ENCODE peak calls at places on chromosomes 3 and 15, in eight cellular contexts. One of them, this sample, is unnamed. For H3K4me1, the result is how much of the 10 kb centered on the place peaks cover.

GRCh38 chr3:138082085-138082991 is 33.1 kb downstream of the DZIP1L start:
- DNase-seq in Karpas-422: no peak
- DNase-seq in ascending aorta: no peak
- DNase-seq in aorta: no peak
- DNase-seq in GM23248: peak
- DNase-seq in adrenal gland: no peak
- DNase-seq in right cardiac atrium: no peak
- DNase-seq in hepatocyte: peak
- DNase-seq in this sample: peak

GRCh38 chr3:155745795-155746550 is 1.1 kb upstream of the PLCH1 start:
- DNase-seq in GM23248: peak
- DNase-seq in adrenal gland: peak
- DNase-seq in hepatocyte: peak
- DNase-seq in aorta: peak
- DNase-seq in ascending aorta: peak
- DNase-seq in Karpas-422: no peak
- DNase-seq in right cardiac atrium: no peak
- DNase-seq in this sample: no peak

GRCh38 chr3:109685084-109686079 is 348.0 kb upstream of the DPPA4 start:
- DNase-seq in ascending aorta: peak
- DNase-seq in adrenal gland: peak
- DNase-seq in hepatocyte: peak
- DNase-seq in Karpas-422: no peak
- DNase-seq in GM23248: peak
- DNase-seq in right cardiac atrium: peak
- DNase-seq in aorta: peak
- DNase-seq in this sample: peak

GRCh38 chr15:40291088-40291574 is 8.3 kb upstream of the ANKRD63 start:
- DNase-seq in Karpas-422: no peak
- DNase-seq in hepatocyte: peak
- DNase-seq in adrenal gland: peak
- DNase-seq in aorta: no peak
- DNase-seq in right cardiac atrium: peak
- DNase-seq in GM23248: peak
- DNase-seq in ascending aorta: no peak
- DNase-seq in this sample: no peak

GRCh38 chr3:194637066-194637465 is 3.8 kb upstream of the TMEM44 start:
- DNase-seq in Karpas-422: no peak
- DNase-seq in aorta: no peak
- DNase-seq in GM23248: peak
- DNase-seq in adrenal gland: no peak
- DNase-seq in right cardiac atrium: no peak
- DNase-seq in hepatocyte: no peak
- DNase-seq in ascending aorta: no peak
- DNase-seq in this sample: no peak

GRCh38 chr15:65996901-65997300 is 127.6 kb downstream of the RAB11A start:
- DNase-seq in adrenal gland: no peak
- DNase-seq in aorta: no peak
- DNase-seq in ascending aorta: no peak
- DNase-seq in Karpas-422: no peak
- DNase-seq in GM23248: no peak
- DNase-seq in right cardiac atrium: no peak
- DNase-seq in hepatocyte: no peak
- DNase-seq in this sample: no peak

GRCh38 chr15:38247336-38247735 is 5.3 kb upstream of the SPRED1 start:
- DNase-seq in GM23248: no peak
- DNase-seq in aorta: no peak
- DNase-seq in ascending aorta: no peak
- DNase-seq in hepatocyte: no peak
- DNase-seq in Karpas-422: no peak
- DNase-seq in adrenal gland: no peak
- DNase-seq in right cardiac atrium: no peak
- DNase-seq in this sample: no peak

GRCh38 chr15:68292157-68292781 is 14.7 kb downstream of the FEM1B start:
- DNase-seq in hepatocyte: no peak
- DNase-seq in adrenal gland: no peak
- DNase-seq in ascending aorta: no peak
- DNase-seq in aorta: no peak
- DNase-seq in right cardiac atrium: no peak
- DNase-seq in Karpas-422: no peak
- DNase-seq in GM23248: no peak
- DNase-seq in this sample: no peak

GRCh38 chr15:79582650-79583049 is 150.5 kb downstream of the MINAR1 start:
- DNase-seq in adrenal gland: no peak
- DNase-seq in aorta: no peak
- DNase-seq in hepatocyte: no peak
- DNase-seq in Karpas-422: no peak
- DNase-seq in ascending aorta: no peak
- DNase-seq in right cardiac atrium: no peak
- DNase-seq in GM23248: no peak
- DNase-seq in this sample: no peak

GRCh38 chr3:105809204-105809893 is 59.5 kb downstream of the CBLB start:
- DNase-seq in hepatocyte: no peak
- DNase-seq in ascending aorta: no peak
- DNase-seq in GM23248: no peak
- DNase-seq in aorta: no peak
- DNase-seq in right cardiac atrium: no peak
- DNase-seq in adrenal gland: no peak
- DNase-seq in Karpas-422: no peak
- DNase-seq in this sample: no peak

GRCh38 chr3:105686324-105686897 is 182.4 kb downstream of the CBLB start:
- DNase-seq in Karpas-422: peak
- DNase-seq in adrenal gland: no peak
- DNase-seq in aorta: no peak
- DNase-seq in GM23248: peak
- DNase-seq in hepatocyte: peak
- DNase-seq in ascending aorta: no peak
- DNase-seq in right cardiac atrium: no peak
- DNase-seq in this sample: peak

GRCh38 chr3:112376996-112377395 is 44.0 kb downstream of the CD200 start:
- DNase-seq in GM23248: peak
- DNase-seq in hepatocyte: peak
- DNase-seq in Karpas-422: no peak
- DNase-seq in aorta: no peak
- DNase-seq in adrenal gland: peak
- DNase-seq in right cardiac atrium: no peak
- DNase-seq in ascending aorta: no peak
- DNase-seq in this sample: no peak

GRCh38 chr3:28224430-28224829 is 17.0 kb upstream of the CMC1 start:
- DNase-seq in adrenal gland: no peak
- DNase-seq in aorta: no peak
- DNase-seq in ascending aorta: no peak
- DNase-seq in hepatocyte: no peak
- DNase-seq in right cardiac atrium: no peak
- DNase-seq in GM23248: no peak
- DNase-seq in Karpas-422: no peak
- DNase-seq in this sample: no peak

GRCh38 chr15:27655063-27655462 is 444.1 kb downstream of the OCA2 start:
- DNase-seq in adrenal gland: no peak
- DNase-seq in ascending aorta: no peak
- DNase-seq in right cardiac atrium: no peak
- DNase-seq in aorta: no peak
- DNase-seq in hepatocyte: no peak
- DNase-seq in GM23248: no peak
- DNase-seq in Karpas-422: no peak
- DNase-seq in this sample: no peak

GRCh38 chr3:42068303-42069088 is 22.7 kb upstream of the TRAK1 start:
- DNase-seq in Karpas-422: no peak
- DNase-seq in hepatocyte: no peak
- DNase-seq in adrenal gland: no peak
- DNase-seq in aorta: no peak
- DNase-seq in GM23248: peak
- DNase-seq in ascending aorta: no peak
- DNase-seq in right cardiac atrium: no peak
- DNase-seq in this sample: no peak
- H3K4me1 ChIP-seq in Karpas-422: half or more
- H3K4me1 ChIP-seq in hepatocyte: under half
- H3K4me1 ChIP-seq in adrenal gland: half or more
- H3K4me1 ChIP-seq in aorta: under half
- H3K4me1 ChIP-seq in GM23248: half or more
- H3K4me1 ChIP-seq in ascending aorta: half or more
- H3K4me1 ChIP-seq in right cardiac atrium: under half
- H3K4me1 ChIP-seq in this sample: under half

GRCh38 chr3:190615607-190616006 is 101.7 kb downstream of the IL1RAP start:
- DNase-seq in aorta: no peak
- DNase-seq in Karpas-422: no peak
- DNase-seq in adrenal gland: no peak
- DNase-seq in ascending aorta: no peak
- DNase-seq in hepatocyte: no peak
- DNase-seq in right cardiac atrium: no peak
- DNase-seq in GM23248: no peak
- DNase-seq in this sample: no peak

GRCh38 chr3:190618349-190619030 is 104.6 kb downstream of the IL1RAP start:
- DNase-seq in aorta: no peak
- DNase-seq in ascending aorta: no peak
- DNase-seq in GM23248: no peak
- DNase-seq in right cardiac atrium: no peak
- DNase-seq in hepatocyte: no peak
- DNase-seq in adrenal gland: no peak
- DNase-seq in Karpas-422: no peak
- DNase-seq in this sample: no peak

GRCh38 chr3:190619353-190619752 is 105.5 kb downstream of the IL1RAP start:
- DNase-seq in GM23248: no peak
- DNase-seq in ascending aorta: no peak
- DNase-seq in hepatocyte: no peak
- DNase-seq in adrenal gland: no peak
- DNase-seq in right cardiac atrium: no peak
- DNase-seq in Karpas-422: no peak
- DNase-seq in aorta: no peak
- DNase-seq in this sample: no peak

GRCh38 chr3:190616627-190617026 is 102.7 kb downstream of the IL1RAP start:
- DNase-seq in Karpas-422: no peak
- DNase-seq in GM23248: no peak
- DNase-seq in right cardiac atrium: no peak
- DNase-seq in hepatocyte: no peak
- DNase-seq in ascending aorta: no peak
- DNase-seq in adrenal gland: no peak
- DNase-seq in aorta: no peak
- DNase-seq in this sample: no peak

DNA sequence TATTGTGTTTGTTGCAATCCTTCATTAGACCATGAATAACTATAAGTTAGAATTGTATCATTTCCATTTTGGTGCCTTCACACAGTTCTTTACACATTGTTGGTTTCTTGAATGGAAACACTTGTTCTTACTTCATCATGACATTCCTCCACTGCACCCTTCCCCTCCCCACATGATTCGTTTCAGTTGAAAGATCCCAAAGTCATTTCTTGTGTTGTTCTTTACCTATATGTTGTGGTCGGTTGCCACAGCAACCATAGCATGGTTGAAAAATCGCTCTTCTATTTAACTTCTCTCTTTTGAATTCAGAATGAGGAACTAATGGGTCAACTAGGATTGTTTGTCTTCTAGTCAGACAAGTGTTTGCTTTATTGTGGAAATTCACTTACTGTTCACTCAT is 103.3 kb downstream of the IL1RAP start:
- DNase-seq in right cardiac atrium: peak
- DNase-seq in ascending aorta: no peak
- DNase-seq in GM23248: no peak
- DNase-seq in hepatocyte: no peak
- DNase-seq in Karpas-422: peak
- DNase-seq in aorta: no peak
- DNase-seq in adrenal gland: no peak
- DNase-seq in this sample: no peak
- H3K27ac ChIP-seq in right cardiac atrium: no peak
- H3K27ac ChIP-seq in ascending aorta: no peak
- H3K27ac ChIP-seq in GM23248: no peak
- H3K27ac ChIP-seq in hepatocyte: peak
- H3K27ac ChIP-seq in Karpas-422: no peak
- H3K27ac ChIP-seq in aorta: no peak
- H3K27ac ChIP-seq in adrenal gland: no peak
- H3K27ac ChIP-seq in this sample: no peak

DNA sequence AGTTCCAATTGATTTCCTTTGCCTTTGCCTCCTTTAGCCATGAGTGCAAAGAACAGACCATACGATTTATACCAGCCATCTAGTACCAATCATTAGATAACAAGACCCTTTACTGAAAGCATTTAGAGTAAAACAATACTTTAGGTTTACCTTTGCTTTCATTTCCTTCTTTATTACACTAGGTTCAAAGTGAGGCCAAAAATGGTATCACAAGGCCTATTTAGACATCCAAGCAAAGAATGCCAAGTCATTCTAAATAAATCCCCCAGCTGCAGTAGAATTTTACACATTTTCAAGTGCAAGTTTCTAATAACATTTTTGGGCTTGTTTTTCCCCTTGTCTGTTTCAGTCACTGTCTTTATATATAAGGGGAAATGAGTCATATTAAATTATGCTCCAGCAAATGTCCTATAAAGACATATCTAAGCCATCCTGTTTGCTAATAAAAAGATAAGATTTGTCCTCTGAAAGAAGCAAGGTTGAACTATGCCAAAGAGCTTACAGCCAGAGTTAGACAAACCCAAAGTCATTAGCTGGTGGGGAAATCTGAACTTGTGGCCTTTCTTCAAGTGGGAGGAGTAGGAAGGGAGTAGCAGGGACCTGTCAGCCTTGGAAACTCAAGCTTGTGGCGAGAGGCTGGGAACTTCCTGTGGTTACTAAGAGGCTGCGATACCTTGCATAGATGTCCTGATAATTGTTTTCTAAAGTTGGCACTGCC is 232.7 kb downstream of the MECOM start:
- DNase-seq in ascending aorta: no peak
- DNase-seq in hepatocyte: peak
- DNase-seq in right cardiac atrium: peak
- DNase-seq in adrenal gland: no peak
- DNase-seq in GM23248: no peak
- DNase-seq in Karpas-422: no peak
- DNase-seq in aorta: no peak
- DNase-seq in this sample: peak
- H3K4me1 ChIP-seq in ascending aorta: under half
- H3K4me1 ChIP-seq in hepatocyte: under half
- H3K4me1 ChIP-seq in right cardiac atrium: under half
- H3K4me1 ChIP-seq in adrenal gland: under half
- H3K4me1 ChIP-seq in GM23248: under half
- H3K4me1 ChIP-seq in Karpas-422: under half
- H3K4me1 ChIP-seq in aorta: under half
- H3K4me1 ChIP-seq in this sample: under half

GRCh38 chr15:42402806-42403205 is 43.5 kb downstream of the CAPN3 start:
- DNase-seq in hepatocyte: no peak
- DNase-seq in right cardiac atrium: no peak
- DNase-seq in adrenal gland: no peak
- DNase-seq in ascending aorta: no peak
- DNase-seq in aorta: no peak
- DNase-seq in Karpas-422: no peak
- DNase-seq in GM23248: no peak
- DNase-seq in this sample: no peak
- H3K27ac ChIP-seq in hepatocyte: no peak
- H3K27ac ChIP-seq in right cardiac atrium: no peak
- H3K27ac ChIP-seq in adrenal gland: no peak
- H3K27ac ChIP-seq in ascending aorta: no peak
- H3K27ac ChIP-seq in aorta: no peak
- H3K27ac ChIP-seq in Karpas-422: no peak
- H3K27ac ChIP-seq in GM23248: no peak
- H3K27ac ChIP-seq in this sample: no peak